ENCODE peak calls at places on chromosomes 13 and 19, in five cellular contexts. Z is heart right ventricle, L is HepG2, T is thoracic aorta, X is AG10803. R is an unnamed sample.

GRCh38 chr19:17966497-17967257 is at the start of gene KCNN1:
- DNase-seq in Z (no peak), L (no peak), T (no peak), X (no peak), R (no peak)

GRCh38 chr13:95629071-95629470 is 15.4 kb downstream of the DZIP1 start:
- DNase-seq in Z (no peak), L (no peak), T (no peak), X (no peak), R (no peak)

GRCh38 chr19:16824658-16825311 is 4.4 kb upstream of the SIN3B start:
- DNase-seq in Z (no peak), L (no peak), T (no peak), X (peak; percentile 81), R (no peak)

GRCh38 chr19:9850235-9850959 is 15.3 kb downstream of the PIN1 start:
- DNase-seq in Z (no peak), L (no peak), T (no peak), X (no peak), R (no peak)

GRCh38 chr19:55251296-55252081 is 7.3 kb downstream of the PPP6R1 start:
- DNase-seq in Z (no peak), L (no peak), T (no peak), X (no peak), R (no peak)

GRCh38 chr19:3653865-3654513 is 27.4 kb upstream of the CACTIN start:
- DNase-seq in Z (no peak), L (no peak), T (no peak), X (no peak), R (no peak)

GRCh38 chr19:48501446-48501960 is 10.1 kb downstream of the LMTK3 start:
- DNase-seq in Z (no peak), L (peak; percentile 84), T (no peak), X (no peak), R (no peak)

GRCh38 chr19:1248454-1249297 is at the start of gene MIDN:
- DNase-seq in Z (peak; percentile 89), L (peak; percentile 75), T (no peak), X (peak; percentile 91), R (peak; percentile 79)

GRCh38 chr13:42892760-42893159 is 99.3 kb downstream of the EPSTI1 start:
- DNase-seq in Z (no peak), L (no peak), T (no peak), X (peak; percentile 65), R (no peak)

GRCh38 chr19:39913682-39914333 is 20.6 kb downstream of the FCGBP start:
- DNase-seq in Z (no peak), L (no peak), T (no peak), X (no peak), R (no peak)

GRCh38 chr13:111325146-111325890 is 4.9 kb downstream of the TEX29 start:
- DNase-seq in Z (no peak), L (no peak), T (no peak), X (no peak), R (no peak)

GRCh38 chr19:2016041-2016807 is 710 bp upstream of the BTBD2 start:
- DNase-seq in Z (peak; percentile 66), L (peak; percentile 63), T (peak; percentile 68), X (peak; percentile 90), R (peak; percentile 88)

GRCh38 chr19:11578342-11579142 is 1.1 kb upstream of the ACP5 start:
- DNase-seq in Z (peak; percentile 46), L (peak; percentile 31), T (no peak), X (no peak), R (no peak)

GRCh38 chr19:43534811-43535761 is 2.1 kb downstream of the ZNF575 start:
- DNase-seq in Z (peak; percentile 74), L (peak; percentile 35), T (peak; percentile 58), X (peak; percentile 52), R (no peak)

GRCh38 chr13:105165449-105166125 is 1369.9 kb downstream of the EFNB2 start:
- DNase-seq in Z (no peak), L (no peak), T (no peak), X (no peak), R (no peak)

GRCh38 chr13:30371649-30372265 is 50.5 kb upstream of the UBE2L5 start:
- DNase-seq in Z (no peak), L (peak; percentile 35), T (no peak), X (peak; percentile 51), R (no peak)

GRCh38 chr19:6484251-6484650 is 2.7 kb upstream of the DENND1C start:
- DNase-seq in Z (no peak), L (no peak), T (no peak), X (no peak), R (no peak)

GRCh38 chr13:104534847-104535246 is 1468.6 kb upstream of the SLC10A2 start:
- DNase-seq in Z (no peak), L (no peak), T (no peak), X (no peak), R (no peak)

GRCh38 chr13:31518666-31519065 is 220.7 kb upstream of the RXFP2 start:
- DNase-seq in Z (no peak), L (no peak), T (no peak), X (peak; percentile 93), R (peak; percentile 49)

GRCh38 chr13:44364601-44365000 is 9.0 kb upstream of the SERP2 start:
- DNase-seq in Z (no peak), L (peak; percentile 82), T (no peak), X (peak; percentile 57), R (no peak)

DNA sequence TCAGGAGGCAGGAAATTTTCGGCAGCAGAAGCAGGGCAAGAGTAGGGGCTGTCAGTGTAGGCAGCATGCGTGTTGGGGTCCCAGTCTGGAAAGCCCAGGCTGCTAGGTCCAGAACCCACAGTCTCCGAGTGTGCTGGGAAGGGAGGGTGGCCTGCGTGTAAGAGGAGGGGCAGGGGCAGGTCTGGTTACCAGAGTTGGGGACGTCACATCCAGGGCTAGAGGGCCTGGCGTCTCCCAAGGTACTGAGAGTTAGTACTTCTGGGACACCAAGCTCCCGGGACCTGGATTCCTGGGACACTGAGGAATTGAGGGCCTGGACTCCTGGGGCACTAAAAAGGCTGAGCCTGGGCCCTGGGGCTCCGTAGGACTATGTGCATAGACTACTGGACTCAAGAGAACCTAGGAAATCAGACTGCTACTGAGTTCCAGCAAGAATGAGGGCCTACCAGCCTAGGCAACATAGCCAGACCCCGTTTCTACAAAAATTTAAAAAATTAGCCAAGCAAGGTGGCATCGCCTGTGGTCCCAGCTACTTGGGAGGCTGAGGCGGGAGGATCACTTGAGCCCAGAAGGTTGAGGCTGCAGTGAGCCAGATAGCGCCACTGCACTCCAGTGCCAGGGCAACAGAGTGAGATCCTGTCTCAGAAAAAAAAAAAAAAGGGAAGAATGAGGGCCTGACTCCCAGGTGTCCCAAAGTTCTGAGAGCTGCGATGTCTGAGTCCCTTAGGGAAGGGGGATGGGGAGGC is 2.5 kb downstream of the NFKBID start:
- DNase-seq in Z (no peak), L (no peak), T (no peak), X (no peak), R (no peak)
- TF ChIP-seq CTCF in Z (no peak), L (no peak), T (no peak), X (no peak), R (no peak)

GRCh38 chr13:24491853-24492252 is 20.7 kb downstream of the PARP4 start:
- DNase-seq in Z (no peak), L (no peak), T (no peak), X (no peak), R (no peak)

GRCh38 chr13:24493356-24493755 is 19.2 kb downstream of the PARP4 start:
- DNase-seq in Z (no peak), L (no peak), T (no peak), X (peak; percentile 25), R (no peak)

GRCh38 chr13:24495151-24495729 is 17.3 kb downstream of the PARP4 start:
- DNase-seq in Z (no peak), L (no peak), T (no peak), X (no peak), R (no peak)

GRCh38 chr13:24489721-24490120 is 22.9 kb downstream of the PARP4 start:
- DNase-seq in Z (no peak), L (no peak), T (no peak), X (no peak), R (no peak)
- TF ChIP-seq CTCF in Z (no peak), L (no peak), T (no peak), X (no peak), R (no peak)

GRCh38 chr13:76884167-76884566 is 2.0 kb downstream of the KCTD12 start:
- DNase-seq in Z (peak; percentile 35), L (no peak), T (no peak), X (peak; percentile 42), R (no peak)

GRCh38 chr13:76884571-76885202 is 1.5 kb downstream of the KCTD12 start:
- DNase-seq in Z (no peak), L (no peak), T (no peak), X (peak; percentile 35), R (no peak)

GRCh38 chr13:76886292-76887061 is at the start of gene KCTD12:
- DNase-seq in Z (peak; percentile 93), L (no peak), T (peak; percentile 59), X (peak; percentile 83), R (peak; percentile 73)

GRCh38 chr13:76886005-76886291 is 257 bp downstream of the KCTD12 start:
- DNase-seq in Z (no peak), L (no peak), T (no peak), X (no peak), R (no peak)

DNA sequence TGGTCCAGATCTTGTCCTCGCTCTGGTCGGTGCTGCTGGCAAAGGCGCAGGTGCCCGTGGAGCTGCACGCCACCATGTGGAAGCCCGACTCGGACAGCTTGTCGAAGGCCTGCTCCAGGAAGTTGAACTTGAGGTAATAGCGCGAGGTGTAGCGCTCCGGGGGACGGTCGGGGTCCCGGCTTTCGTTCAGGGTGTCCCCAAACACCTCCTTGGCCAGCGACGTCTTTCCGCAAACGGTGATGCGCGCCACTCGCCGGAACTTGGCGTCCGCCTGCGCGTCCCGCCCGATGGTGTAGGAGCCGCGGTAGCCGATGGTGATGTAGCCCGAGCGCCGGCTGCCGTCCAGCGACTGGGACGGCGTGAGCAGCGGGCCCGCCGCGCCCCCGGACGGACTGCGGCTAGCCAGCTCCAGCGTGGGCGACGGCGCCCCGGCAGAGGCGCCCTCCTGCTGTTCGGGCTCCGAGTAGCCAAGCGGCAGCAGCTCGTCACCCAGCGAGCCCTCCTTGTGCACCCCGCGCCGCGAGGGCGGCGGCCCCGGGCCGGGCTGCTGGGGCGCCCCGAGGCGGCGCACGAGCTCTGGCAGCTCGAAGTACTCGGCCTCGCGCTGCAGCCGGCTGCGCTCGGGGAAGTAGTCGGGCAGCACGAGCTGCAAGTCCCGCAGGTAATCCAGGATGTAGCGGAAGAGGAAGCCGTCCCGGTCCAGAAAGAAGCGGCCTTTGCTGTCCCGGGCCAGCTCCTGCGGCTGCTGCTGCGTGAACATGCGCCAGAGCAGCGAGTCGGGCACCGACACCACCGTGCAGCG is 801 bp downstream of the KCTD12 start:
- DNase-seq in Z (peak; percentile 71), L (no peak), T (no peak), X (peak; percentile 66), R (no peak)
- TF ChIP-seq CTCF in Z (peak; percentile 21), L (no peak), T (peak; percentile 33), X (peak; percentile 48), R (peak; percentile 59)

GRCh38 chr13:34164585-34164984 is 346.6 kb downstream of the RFC3 start:
- DNase-seq in Z (no peak), L (no peak), T (no peak), X (no peak), R (no peak)
- TF ChIP-seq CTCF in Z (no peak), L (no peak), T (no peak), X (no peak), R (no peak)

GRCh38 chr19:14629557-14629956 is 45.1 kb downstream of the ADGRE3 start:
- DNase-seq in Z (no peak), L (no peak), T (no peak), X (no peak), R (no peak)
- TF ChIP-seq CTCF in Z (no peak), L (no peak), T (no peak), X (no peak), R (no peak)

GRCh38 chr19:8506402-8506957 is 4.0 kb upstream of the PRAM1 start:
- DNase-seq in Z (no peak), L (no peak), T (no peak), X (no peak), R (no peak)
- TF ChIP-seq CTCF in Z (no peak), L (no peak), T (no peak), X (no peak), R (no peak)